ENCODE peak calls at places on chromosomes 5 and 9, in six cellular contexts. R, G, N, E, B and Q are unnamed samples.

GRCh38 chr5:110807174-110807573 is 68.4 kb downstream of the SLC25A46 start:
- DNase-seq in G (no peak), B (no peak), R (peak), N (no peak), E (no peak), Q (no peak)

GRCh38 chr5:119721775-119722174 is 92.4 kb downstream of the FAM170A start:
- DNase-seq in E (no peak), B (no peak), N (no peak), R (no peak), G (no peak), Q (no peak)

GRCh38 chr5:53922508-53923498 is 362.4 kb downstream of the NDUFS4 start:
- DNase-seq in N (no peak), R (no peak), B (no peak), G (no peak), E (no peak), Q (no peak)

GRCh38 chr5:80255752-80256479 is at the start of gene SERINC5:
- DNase-seq in N (peak), R (peak), E (peak), G (peak), B (peak), Q (peak)

GRCh38 chr9:130590305-130590704 is 10.9 kb downstream of the FUBP3 start:
- DNase-seq in E (no peak), R (no peak), B (no peak), G (no peak), N (no peak), Q (no peak)

GRCh38 chr9:34514401-34514800 is 8.4 kb downstream of the ENHO start:
- DNase-seq in G (no peak), R (no peak), E (no peak), B (no peak), N (peak), Q (no peak)

GRCh38 chr9:130530932-130531331 is 48.4 kb upstream of the FUBP3 start:
- DNase-seq in G (no peak), N (no peak), R (no peak), E (no peak), B (no peak), Q (peak)

GRCh38 chr5:57298985-57299491 is 125.2 kb downstream of the GPBP1 start:
- DNase-seq in E (peak), N (no peak), R (peak), G (no peak), B (no peak), Q (no peak)

GRCh38 chr9:94826644-94827410 is 100.3 kb downstream of the AOPEP start:
- DNase-seq in G (no peak), B (peak), E (no peak), R (no peak), N (no peak), Q (no peak)

GRCh38 chr5:169162407-169162806 is 138.5 kb downstream of the SLIT3 start:
- DNase-seq in N (no peak), E (peak), G (no peak), B (no peak), R (no peak), Q (no peak)

GRCh38 chr5:158676642-158677489 is 422.9 kb downstream of the EBF1 start:
- DNase-seq in N (no peak), E (no peak), R (peak), B (peak), G (no peak), Q (no peak)

GRCh38 chr9:126624912-126625311 is 11.2 kb downstream of the LMX1B start:
- DNase-seq in G (no peak), N (no peak), B (no peak), R (no peak), E (no peak), Q (no peak)

GRCh38 chr5:14331377-14331776 is 188.2 kb downstream of the TRIO start:
- DNase-seq in G (no peak), E (no peak), N (no peak), R (no peak), B (no peak), Q (no peak)

GRCh38 chr5:172114875-172115422 is 73.1 kb downstream of the STK10 start:
- DNase-seq in G (peak), E (no peak), N (no peak), R (peak), B (no peak), Q (no peak)

GRCh38 chr5:31827862-31828261 is 188.9 kb downstream of the PDZD2 start:
- DNase-seq in E (no peak), R (no peak), G (no peak), B (no peak), N (no peak), Q (no peak)

GRCh38 chr9:93473411-93473810 is 20.0 kb upstream of the FAM120AOS start:
- DNase-seq in B (no peak), R (no peak), G (no peak), N (no peak), E (no peak), Q (no peak)

GRCh38 chr9:137078701-137079400 is 1.5 kb downstream of the UAP1L1 start:
- DNase-seq in E (no peak), R (peak), N (peak), B (peak), G (no peak), Q (no peak)

GRCh38 chr5:132058646-132059042 is 1.8 kb upstream of the IL3 start:
- DNase-seq in E (peak), B (peak), N (peak), R (no peak), G (no peak), Q (no peak)

GRCh38 chr5:154625031-154625430 is 130.1 kb upstream of the LARP1 start:
- DNase-seq in R (no peak), N (peak), G (no peak), E (no peak), B (no peak), Q (no peak)

GRCh38 chr9:131178382-131178781 is 53.0 kb downstream of the NUP214 start:
- DNase-seq in N (no peak), B (peak), G (peak), R (peak), E (peak), Q (peak)

GRCh38 chr5:139644001-139644456 is 4.1 kb upstream of the CXXC5 start:
- DNase-seq in E (no peak), R (peak), B (no peak), G (peak), N (peak), Q (no peak)

GRCh38 chr9:16704489-16705111 is 165.9 kb downstream of the BNC2 start:
- DNase-seq in R (peak), G (no peak), N (no peak), E (peak), B (no peak), Q (peak)

GRCh38 chr5:133353741-133354140 is 258.6 kb downstream of the FSTL4 start:
- DNase-seq in G (no peak), E (no peak), R (no peak), B (no peak), N (peak), Q (no peak)

GRCh38 chr5:116853992-116854391 is 279.4 kb upstream of the SEMA6A start:
- DNase-seq in G (no peak), E (no peak), N (no peak), R (no peak), B (no peak), Q (no peak)

GRCh38 chr5:133382661-133383579 is 229.4 kb downstream of the FSTL4 start:
- DNase-seq in N (peak), B (no peak), R (no peak), E (no peak), G (peak), Q (no peak)

GRCh38 chr5:37435261-37435660 is 56.1 kb downstream of the WDR70 start:
- DNase-seq in B (no peak), E (no peak), N (no peak), G (no peak), R (no peak), Q (no peak)

GRCh38 chr5:313265-313664 is 8.2 kb upstream of the AHRR start:
- DNase-seq in B (no peak), G (no peak), N (no peak), E (no peak), R (no peak), Q (no peak)

GRCh38 chr5:10903786-10904560 is 142.9 kb upstream of the DAP start:
- DNase-seq in R (no peak), N (no peak), G (no peak), B (no peak), E (no peak), Q (no peak)

GRCh38 chr9:77475641-77476473 is 172.3 kb downstream of the GNA14 start:
- DNase-seq in G (no peak), E (no peak), B (no peak), R (no peak), N (no peak), Q (no peak)

GRCh38 chr5:64853777-64854176 is 85.0 kb downstream of the CWC27 start:
- DNase-seq in E (no peak), B (no peak), G (no peak), N (no peak), R (no peak), Q (no peak)

DNA sequence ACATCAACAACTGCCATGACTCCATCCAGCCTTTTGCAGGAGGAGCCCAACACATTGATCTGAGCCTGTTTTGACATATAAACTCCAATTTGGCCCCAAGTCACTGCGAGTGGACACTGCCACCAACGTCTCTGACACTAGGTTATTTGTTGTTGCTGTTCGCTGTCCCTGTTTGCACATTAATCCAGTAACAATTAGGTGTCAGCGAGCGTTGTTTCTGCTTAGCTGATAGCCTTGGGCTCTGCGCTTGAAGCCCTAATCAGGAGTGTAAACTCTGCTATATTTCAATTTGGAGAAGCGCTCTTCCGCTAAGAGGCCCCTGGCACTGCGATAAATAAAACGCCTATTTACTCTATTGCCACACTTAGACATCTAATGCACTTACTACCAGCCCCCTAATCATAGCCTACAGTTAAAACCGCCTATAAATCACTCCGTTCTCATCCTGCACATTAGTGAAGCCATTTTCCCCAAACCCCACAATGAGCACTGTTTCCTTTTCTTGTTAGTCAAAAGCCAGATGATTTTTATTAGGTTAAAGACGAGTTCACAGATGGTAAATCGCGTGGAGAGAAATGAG is 195.9 kb upstream of the TBCA start:
- DNase-seq in R (no peak), E (peak), N (no peak), B (no peak), G (no peak), Q (no peak)
- TF ChIP-seq EP300 in R (no peak), E (no peak), N (no peak), B (no peak), G (no peak), Q (no peak)

GRCh38 chr5:59142138-59142537 is 559.3 kb downstream of the RAB3C start:
- DNase-seq in N (no peak), B (no peak), E (no peak), R (no peak), G (no peak), Q (no peak)

GRCh38 chr5:59140133-59140532 is 557.3 kb downstream of the RAB3C start:
- DNase-seq in G (no peak), B (no peak), R (no peak), N (no peak), E (no peak), Q (no peak)

GRCh38 chr5:59136575-59136974 is 553.7 kb downstream of the RAB3C start:
- DNase-seq in B (no peak), G (no peak), N (no peak), R (no peak), E (no peak), Q (no peak)

GRCh38 chr5:59139695-59140094 is 556.8 kb downstream of the RAB3C start:
- DNase-seq in B (no peak), R (no peak), N (no peak), E (no peak), G (no peak), Q (no peak)

DNA sequence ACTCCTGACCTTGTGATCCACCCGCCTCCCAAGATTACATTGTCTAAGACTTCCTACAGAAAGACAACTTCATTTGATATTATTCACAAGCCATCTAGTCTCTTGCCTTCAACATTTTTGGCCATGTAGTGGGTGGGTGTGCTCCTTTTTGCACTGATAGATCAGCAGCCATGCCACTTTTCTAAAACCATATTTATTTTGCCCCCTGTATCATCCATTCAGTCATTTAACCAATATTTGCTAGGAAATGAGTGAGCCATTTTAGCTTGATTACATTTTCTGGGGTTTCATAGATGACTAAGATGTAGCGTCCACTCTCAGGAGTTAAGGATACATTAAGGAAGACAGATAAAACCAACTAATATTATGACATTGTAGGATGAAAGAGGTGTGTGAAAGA is 555.6 kb downstream of the RAB3C start:
- DNase-seq in R (no peak), B (no peak), N (no peak), E (no peak), G (no peak), Q (no peak)
- TF ChIP-seq POLR2AphosphoS5 in R (no peak), B (no peak), N (no peak), E (no peak), G (no peak), Q (no peak)

DNA sequence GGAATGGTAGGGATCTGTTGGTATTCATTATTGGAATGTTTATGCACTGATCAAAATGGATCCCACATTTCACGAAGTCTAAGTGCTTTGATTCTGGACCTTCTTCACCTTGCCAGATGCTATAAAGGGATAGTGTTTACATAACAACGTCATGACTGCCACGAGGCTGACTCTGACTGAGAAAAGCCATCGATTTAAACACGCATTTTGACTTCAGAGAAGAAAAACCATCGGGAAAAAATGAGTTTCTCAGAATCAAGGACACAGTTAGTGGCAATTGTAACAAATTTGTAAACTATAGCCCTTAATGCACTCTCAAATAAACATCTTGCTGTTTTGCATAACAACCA is 49.7 kb downstream of the RASEF start:
- DNase-seq in B (no peak), E (no peak), N (no peak), R (no peak), G (no peak), Q (no peak)
- TF ChIP-seq EP300 in B (no peak), E (no peak), N (no peak), R (no peak), G (no peak), Q (no peak)

GRCh38 chr5:160260881-160261815 is 31.8 kb downstream of the FABP6 start:
- DNase-seq in E (no peak), R (peak), B (no peak), N (no peak), G (peak), Q (peak)
- TF ChIP-seq POLR2AphosphoS5 in E (no peak), R (peak), B (no peak), N (no peak), G (peak), Q (peak)

GRCh38 chr5:142360607-142361120 is 35.8 kb upstream of the SPRY4 start:
- DNase-seq in G (peak), E (peak), B (no peak), N (no peak), R (no peak), Q (no peak)
- TF ChIP-seq EP300 in G (no peak), E (no peak), B (no peak), N (no peak), R (no peak), Q (no peak)

GRCh38 chr9:100992632-100993031 is 35.9 kb upstream of the PLPPR1 start:
- DNase-seq in N (no peak), E (no peak), G (no peak), R (no peak), B (no peak), Q (no peak)
- TF ChIP-seq POLR2AphosphoS5 in N (no peak), E (no peak), G (no peak), R (no peak), B (no peak), Q (no peak)

GRCh38 chr5:58893551-58893950 is 310.7 kb downstream of the RAB3C start:
- DNase-seq in G (no peak), B (no peak), N (no peak), R (no peak), E (no peak), Q (no peak)

GRCh38 chr5:58891971-58892343 is 309.1 kb downstream of the RAB3C start:
- DNase-seq in B (no peak), E (no peak), R (no peak), N (no peak), G (no peak), Q (no peak)

GRCh38 chr5:58890265-58890664 is 307.4 kb downstream of the RAB3C start:
- DNase-seq in R (no peak), B (no peak), E (no peak), G (no peak), N (no peak), Q (no peak)

GRCh38 chr5:58887721-58888409 is 305.0 kb downstream of the RAB3C start:
- DNase-seq in G (no peak), N (no peak), R (no peak), B (no peak), E (no peak), Q (no peak)

DNA sequence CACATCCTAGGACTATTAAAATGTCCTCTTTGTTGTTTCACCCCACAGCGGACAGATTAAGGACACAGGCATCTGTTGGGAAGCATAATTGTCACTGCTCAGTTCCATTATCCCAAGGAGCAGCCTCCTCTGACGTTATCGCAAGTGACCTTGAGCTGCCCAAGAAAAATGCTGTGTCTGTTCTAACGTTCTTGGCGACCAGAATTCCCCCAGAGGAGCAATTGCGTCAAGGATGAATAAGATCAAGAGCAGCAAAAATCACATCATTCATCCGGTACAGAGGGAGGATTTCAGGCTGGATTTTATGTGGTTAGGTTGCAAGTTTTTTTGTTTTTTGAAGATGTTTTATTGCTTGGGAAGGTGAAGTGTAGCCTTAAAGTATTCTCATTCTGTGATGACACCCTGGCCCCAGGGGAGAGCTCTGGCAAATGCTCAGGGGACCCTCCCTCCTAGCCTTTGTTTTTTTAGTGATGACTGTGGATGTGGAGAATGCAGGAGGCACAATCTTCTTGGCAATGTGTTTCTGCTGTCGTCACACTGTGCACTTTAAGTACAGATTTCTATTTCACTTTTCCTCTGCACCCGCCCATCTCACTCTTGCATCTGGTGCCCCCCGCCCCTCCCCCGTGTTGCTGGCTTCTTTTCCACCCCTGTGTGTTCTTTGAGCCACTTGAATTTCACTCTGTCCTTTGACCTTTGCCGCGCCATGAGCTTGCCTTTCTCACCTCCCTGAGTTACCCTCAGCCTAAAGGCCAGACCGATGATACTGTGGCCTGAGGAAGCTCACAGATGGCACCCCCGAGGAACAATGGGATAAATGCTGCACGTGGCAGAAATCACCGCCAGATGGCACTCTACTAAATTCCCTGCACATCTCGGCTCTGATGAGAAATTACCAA is 308.4 kb downstream of the RAB3C start:
- DNase-seq in G (peak), B (peak), N (peak), E (peak), R (peak), Q (no peak)
- TF ChIP-seq EP300 in G (no peak), B (no peak), N (no peak), E (no peak), R (no peak), Q (no peak)